ENCODE peak calls at places on chromosomes 4 and X, in four cellular contexts. O is OCI-LY7, Z is astrocyte of the spinal cord, X is heart right ventricle. C is an unnamed sample.

GRCh38 chr4:114302472-114302871 is 296.1 kb upstream of the UGT8 start:
- DNase-seq in X (no peak), O (no peak), Z (no peak), C (no peak)

GRCh38 chr4:15003891-15004700 is 1.8 kb downstream of the CPEB2 start:
- DNase-seq in O (peak), X (peak), Z (no peak), C (peak)

GRCh38 chrX:18574591-18574990 is 97.3 kb downstream of the RS1 start:
- DNase-seq in O (no peak), Z (peak), X (peak), C (peak)

GRCh38 chr4:101101072-101101471 is 246.3 kb downstream of the PPP3CA start:
- DNase-seq in Z (no peak), X (no peak), O (no peak), C (no peak)

GRCh38 chr4:154618708-154619315 is 6.4 kb upstream of the FGG start:
- DNase-seq in O (peak), X (no peak), Z (peak), C (peak)

GRCh38 chr4:80767944-80768343 is 262.6 kb upstream of the BMP3 start:
- DNase-seq in O (no peak), Z (peak), X (no peak), C (no peak)

GRCh38 chrX:1545776-1546408 is 8.9 kb upstream of the P2RY8 start:
- DNase-seq in O (no peak), X (no peak), Z (no peak), C (no peak)

GRCh38 chrX:101932249-101932570 is 383 bp upstream of the ZMAT1 start:
- DNase-seq in Z (no peak), O (no peak), X (no peak), C (no peak)

GRCh38 chr4:113336556-113336955 is 287.1 kb downstream of the ANK2 start:
- DNase-seq in O (no peak), X (no peak), Z (no peak), C (no peak)

GRCh38 chrX:23644744-23645143 is 22.5 kb upstream of the PRDX4 start:
- DNase-seq in X (no peak), O (no peak), Z (no peak), C (peak)

GRCh38 chrX:81556880-81557279 is 355.0 kb downstream of the SH3BGRL start:
- DNase-seq in Z (no peak), O (no peak), X (no peak), C (no peak)

GRCh38 chr4:182144621-182145359 is 98.4 kb upstream of the TENM3 start:
- DNase-seq in Z (peak), X (no peak), O (no peak), C (no peak)

GRCh38 chr4:156968479-156968984 is 3.1 kb downstream of the PDGFC start:
- DNase-seq in O (peak), X (peak), Z (peak), C (peak)

GRCh38 chr4:911871-912490 is 20.1 kb downstream of the GAK start:
- DNase-seq in X (no peak), Z (no peak), O (no peak), C (no peak)

GRCh38 chrX:70592091-70592490 is 147.5 kb downstream of the DLG3 start:
- DNase-seq in Z (peak), X (no peak), O (no peak), C (no peak)

GRCh38 chrX:41333744-41333993 is 293 bp upstream of the DDX3X start:
- DNase-seq in O (peak), Z (peak), X (peak), C (no peak)

GRCh38 chr4:33302298-33302697 is 2582.1 kb downstream of the PCDH7 start:
- DNase-seq in X (no peak), O (no peak), Z (peak), C (no peak)

GRCh38 chrX:50107470-50107869 is 93.3 kb downstream of the AKAP4 start:
- DNase-seq in Z (no peak), X (no peak), O (no peak), C (no peak)

GRCh38 chr4:119676101-119676500 is 47.5 kb upstream of the PDE5A start:
- DNase-seq in X (no peak), Z (no peak), O (no peak), C (no peak)

GRCh38 chr4:101075536-101075935 is 271.8 kb downstream of the PPP3CA start:
- DNase-seq in O (no peak), Z (no peak), X (no peak), C (no peak)

GRCh38 chr4:183468210-183469095 is 24.0 kb downstream of the CDKN2AIP start:
- DNase-seq in X (no peak), O (no peak), Z (no peak), C (no peak)

GRCh38 chrX:9867214-9867613 is 81.0 kb downstream of the SHROOM2 start:
- DNase-seq in X (no peak), O (no peak), Z (no peak), C (no peak)

GRCh38 chr4:53943345-53944085 is 120.9 kb downstream of the CHIC2 start:
- DNase-seq in X (no peak), Z (peak), O (no peak), C (no peak)

GRCh38 chr4:123832173-123833026 is 435.8 kb downstream of the SPRY1 start:
- DNase-seq in Z (peak), X (peak), O (no peak), C (peak)

GRCh38 chr4:148359769-148360168 is 82.4 kb downstream of the NR3C2 start:
- DNase-seq in Z (no peak), X (no peak), O (no peak), C (no peak)

GRCh38 chrX:29662101-29662500 is 553.3 kb upstream of the MAGEB2 start:
- DNase-seq in X (no peak), Z (peak), O (no peak), C (no peak)

GRCh38 chr4:129747756-129748155 is 651.8 kb downstream of the C4orf33 start:
- DNase-seq in Z (no peak), O (no peak), X (no peak), C (no peak)

GRCh38 chrX:109709129-109709631 is 23.9 kb downstream of the ACSL4 start:
- DNase-seq in X (no peak), O (peak), Z (peak), C (no peak)
- H3K4me3 ChIP-seq in X (no peak), O (peak), Z (no peak), C (no peak)

GRCh38 chrX:107675365-107675654 is 47.0 kb downstream of the PRPS1 start:
- DNase-seq in X (no peak), Z (no peak), O (no peak), C (no peak)

GRCh38 chrX:107674480-107675364 is 46.4 kb downstream of the PRPS1 start:
- DNase-seq in X (peak), Z (peak), O (peak), C (peak)

GRCh38 chrX:107673401-107673800 is 45.1 kb downstream of the PRPS1 start:
- DNase-seq in O (no peak), X (no peak), Z (no peak), C (no peak)

GRCh38 chrX:107673933-107674479 is 45.7 kb downstream of the PRPS1 start:
- DNase-seq in O (peak), Z (peak), X (peak), C (peak)

DNA sequence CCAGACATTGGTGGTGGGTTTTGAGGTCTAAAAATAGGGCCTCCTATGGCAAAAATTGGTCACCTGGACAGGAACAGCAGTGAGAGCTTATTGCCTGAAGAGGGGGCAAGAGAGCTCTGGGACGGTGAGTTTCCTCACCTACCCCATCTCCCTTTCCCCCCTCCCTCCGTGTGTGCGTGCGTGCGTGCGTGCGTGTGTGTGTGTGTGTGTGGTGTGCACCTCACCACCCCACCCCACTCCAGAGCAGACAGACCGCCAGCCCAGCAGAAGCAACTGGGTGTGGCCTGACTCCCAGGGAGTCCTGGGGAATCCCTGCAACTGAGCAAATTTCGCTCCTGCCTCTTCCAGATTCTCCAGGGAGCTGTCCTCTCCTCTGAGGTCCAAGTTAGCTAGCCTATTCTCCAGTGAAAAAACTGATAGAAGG is 44.7 kb downstream of the PRPS1 start:
- DNase-seq in Z (peak), X (peak), O (peak), C (peak)
- H3K4me3 ChIP-seq in Z (no peak), X (no peak), O (peak), C (no peak)

DNA sequence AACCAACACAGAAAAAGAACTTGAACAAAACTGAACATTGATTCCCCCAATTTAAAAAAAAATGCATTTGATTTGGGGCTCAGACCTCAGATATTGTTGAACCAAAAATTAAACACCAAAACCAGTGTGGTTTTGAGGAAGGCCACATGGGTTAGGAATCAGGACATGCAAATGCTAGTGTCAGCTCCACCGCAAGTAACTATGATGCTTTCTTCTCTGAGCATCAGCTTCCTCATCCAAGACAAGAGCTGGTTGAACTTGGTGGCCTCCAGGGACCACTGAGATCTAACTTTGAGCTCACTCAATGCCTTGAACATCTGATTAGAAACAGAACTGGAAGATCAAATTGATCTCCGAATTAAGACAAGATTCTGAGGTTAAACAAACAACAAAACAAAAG is 142.9 kb upstream of the NWD2 start:
- DNase-seq in Z (no peak), X (no peak), O (no peak), C (no peak)
- H3K4me3 ChIP-seq in Z (no peak), X (no peak), O (no peak), C (no peak)

DNA sequence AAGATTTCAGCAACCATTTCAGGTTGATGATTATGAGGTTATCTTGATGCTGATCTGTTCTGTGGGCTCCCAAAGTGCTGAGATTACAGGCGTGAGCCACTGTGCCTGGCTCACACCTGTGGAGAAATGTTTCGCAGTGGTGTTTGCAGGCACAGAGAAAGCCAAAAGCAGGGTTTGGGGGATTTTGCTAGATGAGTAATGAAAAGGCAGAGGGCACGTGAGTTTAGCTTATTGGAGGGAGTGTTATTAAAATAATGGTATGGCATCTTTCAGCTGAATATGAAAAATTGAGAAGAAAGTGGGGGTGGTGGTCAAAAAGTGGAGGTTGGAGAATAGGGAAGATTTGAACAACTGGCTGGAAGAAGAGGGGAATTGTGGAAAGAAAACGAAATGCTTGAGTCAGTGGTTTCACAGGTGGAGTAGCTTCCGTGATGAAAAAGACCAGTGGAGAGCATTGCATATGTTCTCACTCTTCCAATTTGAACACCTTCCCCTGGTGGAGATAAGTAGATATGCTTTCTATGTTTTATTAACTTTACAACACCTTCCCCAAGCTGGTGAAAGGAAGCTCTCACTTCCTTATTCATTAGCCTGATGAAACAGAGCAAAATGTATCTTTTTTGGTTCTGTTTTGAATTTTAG is 1.1 kb upstream of the CHST7 start:
- DNase-seq in X (no peak), O (peak), Z (no peak), C (no peak)
- H3K4me3 ChIP-seq in X (no peak), O (peak), Z (no peak), C (no peak)

DNA sequence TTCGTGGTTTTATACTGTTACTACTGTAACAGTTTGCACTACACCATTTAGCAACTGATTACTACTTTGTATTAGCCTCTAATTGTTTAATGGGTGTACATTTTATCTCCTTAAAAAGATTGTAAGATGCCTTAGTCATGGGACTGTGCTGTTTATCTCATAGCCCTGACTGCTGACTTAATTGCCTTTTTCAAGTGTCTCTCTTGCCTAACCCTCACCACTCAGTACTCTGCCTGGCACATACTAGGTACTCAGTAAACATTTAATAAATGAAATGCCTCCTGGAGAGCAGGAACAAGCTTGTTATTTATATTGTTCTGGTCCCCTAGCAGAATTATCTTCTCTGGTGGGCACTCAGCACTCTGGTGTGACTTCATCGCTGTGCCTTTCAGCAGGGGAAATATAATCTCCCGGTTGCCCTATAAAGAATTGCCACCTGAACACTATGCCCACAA is 1.7 kb upstream of the STIM2 start:
- DNase-seq in X (no peak), Z (no peak), O (peak), C (no peak)
- H3K4me3 ChIP-seq in X (peak), Z (peak), O (peak), C (no peak)

GRCh38 chr4:168480991-168481588 is 798 bp upstream of the DDX60L start:
- DNase-seq in Z (peak), X (peak), O (peak), C (no peak)
- H3K4me3 ChIP-seq in Z (peak), X (peak), O (peak), C (peak)

DNA sequence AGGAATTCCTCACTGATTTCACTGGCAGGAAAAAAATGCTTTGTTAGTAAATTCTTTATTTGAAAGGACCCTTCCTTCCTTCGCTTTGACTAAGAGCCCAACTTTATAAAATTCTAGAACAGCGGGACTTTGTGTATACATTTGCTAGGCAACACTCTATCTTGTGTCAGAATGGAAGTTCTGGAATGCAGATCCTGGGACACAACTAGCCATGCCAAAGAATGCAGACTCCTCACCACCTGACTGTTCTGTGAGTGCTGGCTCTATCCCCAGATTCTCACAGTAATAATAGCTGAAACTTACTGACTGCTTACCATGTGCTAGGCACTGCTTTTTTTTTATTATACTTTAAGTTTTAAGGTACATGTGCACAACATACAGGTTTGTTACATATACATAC is 73.3 kb upstream of the ZDHHC15 start:
- DNase-seq in X (peak), Z (no peak), O (no peak), C (no peak)
- H3K4me3 ChIP-seq in X (no peak), Z (no peak), O (no peak), C (no peak)

GRCh38 chrX:120137439-120137838 is 21.0 kb upstream of the RHOXF2 start:
- DNase-seq in X (no peak), O (no peak), Z (no peak), C (no peak)
- H3K4me3 ChIP-seq in X (no peak), O (no peak), Z (no peak), C (no peak)

GRCh38 chr4:6878451-6879059 is 31.1 kb upstream of the TBC1D14 start:
- DNase-seq in O (no peak), Z (no peak), X (no peak), C (no peak)

GRCh38 chr4:6873792-6874461 is 35.7 kb upstream of the TBC1D14 start:
- DNase-seq in Z (peak), O (peak), X (peak), C (peak)

GRCh38 chr4:6875431-6875831 is 34.2 kb upstream of the TBC1D14 start:
- DNase-seq in X (no peak), Z (no peak), O (peak), C (peak)

GRCh38 chr4:6876440-6876839 is 33.2 kb upstream of the TBC1D14 start:
- DNase-seq in Z (no peak), X (no peak), O (no peak), C (no peak)

GRCh38 chr4:6877070-6877469 is 32.6 kb upstream of the TBC1D14 start:
- DNase-seq in O (no peak), X (no peak), Z (no peak), C (no peak)
- H3K4me3 ChIP-seq in O (no peak), X (no peak), Z (no peak), C (no peak)